ENCODE peak calls at places on chromosomes 1 and 21, in six cellular contexts. B is transverse colon, O is HCT116, I is K562, A is HL-60, N is stomach. Z is an unnamed sample.

GRCh38 chr1:216124382-216124781 is 298.9 kb downstream of the USH2A start:
- DNase-seq in B (no peak), O (no peak), I (no peak), A (no peak), N (no peak), Z (no peak)

GRCh38 chr21:44569861-44570517 is 3.5 kb upstream of the KRTAP10-4 start:
- DNase-seq in B (no peak), O (no peak), I (no peak), A (no peak), N (no peak), Z (no peak)

GRCh38 chr1:145985502-145986439 is 10.6 kb downstream of the TXNIP start:
- DNase-seq in B (no peak), O (peak), I (no peak), A (peak), N (peak), Z (no peak)

GRCh38 chr1:50593515-50593914 is 170.3 kb upstream of the DMRTA2 start:
- DNase-seq in B (no peak), O (no peak), I (no peak), A (no peak), N (no peak), Z (no peak)

GRCh38 chr1:844472-845026 is 79.2 kb upstream of the SAMD11 start:
- DNase-seq in B (no peak), O (no peak), I (no peak), A (no peak), N (no peak), Z (no peak)

GRCh38 chr1:189103956-189104355 is 1373.7 kb downstream of the BRINP3 start:
- DNase-seq in B (no peak), O (no peak), I (no peak), A (no peak), N (no peak), Z (no peak)

GRCh38 chr1:64236584-64236983 is 33.2 kb downstream of the UBE2U start:
- DNase-seq in B (no peak), O (no peak), I (no peak), A (no peak), N (no peak), Z (no peak)

GRCh38 chr21:34992180-34992579 is 56.9 kb downstream of the RUNX1 start:
- DNase-seq in B (no peak), O (no peak), I (no peak), A (no peak), N (no peak), Z (no peak)

GRCh38 chr1:176693697-176694329 is 230.8 kb downstream of the PAPPA2 start:
- DNase-seq in B (no peak), O (no peak), I (no peak), A (no peak), N (no peak), Z (no peak)

GRCh38 chr1:228016181-228016510 is 9.3 kb downstream of the WNT3A start:
- DNase-seq in B (no peak), O (no peak), I (no peak), A (no peak), N (no peak), Z (no peak)

GRCh38 chr1:115338457-115338820 is 390 bp upstream of the NGF start:
- DNase-seq in B (no peak), O (no peak), I (no peak), A (no peak), N (no peak), Z (no peak)

GRCh38 chr1:241090798-241091197 is 266.2 kb downstream of the RGS7 start:
- DNase-seq in B (no peak), O (no peak), I (no peak), A (no peak), N (no peak), Z (no peak)

GRCh38 chr1:165894591-165894990 is 67.2 kb downstream of the UCK2 start:
- DNase-seq in B (no peak), O (no peak), I (no peak), A (no peak), N (no peak), Z (no peak)

GRCh38 chr1:12386130-12386529 is 156.3 kb downstream of the VPS13D start:
- DNase-seq in B (no peak), O (no peak), I (no peak), A (no peak), N (no peak), Z (no peak)

GRCh38 chr1:92843429-92844352 is 11.9 kb downstream of the RPL5 start:
- DNase-seq in B (no peak), O (no peak), I (no peak), A (no peak), N (no peak), Z (no peak)

GRCh38 chr1:110337704-110338199 is 1.4 kb upstream of the RBM15 start:
- DNase-seq in B (peak), O (no peak), I (peak), A (peak), N (peak), Z (peak)

GRCh38 chr1:234697741-234698140 is 87.8 kb upstream of the IRF2BP2 start:
- DNase-seq in B (no peak), O (no peak), I (no peak), A (no peak), N (no peak), Z (no peak)

GRCh38 chr1:174872615-174873058 is 127.1 kb upstream of the CACYBP start:
- DNase-seq in B (no peak), O (no peak), I (peak), A (no peak), N (no peak), Z (no peak)

GRCh38 chr1:85259118-85259865 is at the start of gene C1orf52:
- DNase-seq in B (peak), O (peak), I (peak), A (peak), N (peak), Z (peak)

GRCh38 chr1:236685917-236686814 is at the start of gene ACTN2:
- DNase-seq in B (peak), O (no peak), I (peak), A (peak), N (peak), Z (peak)

DNA sequence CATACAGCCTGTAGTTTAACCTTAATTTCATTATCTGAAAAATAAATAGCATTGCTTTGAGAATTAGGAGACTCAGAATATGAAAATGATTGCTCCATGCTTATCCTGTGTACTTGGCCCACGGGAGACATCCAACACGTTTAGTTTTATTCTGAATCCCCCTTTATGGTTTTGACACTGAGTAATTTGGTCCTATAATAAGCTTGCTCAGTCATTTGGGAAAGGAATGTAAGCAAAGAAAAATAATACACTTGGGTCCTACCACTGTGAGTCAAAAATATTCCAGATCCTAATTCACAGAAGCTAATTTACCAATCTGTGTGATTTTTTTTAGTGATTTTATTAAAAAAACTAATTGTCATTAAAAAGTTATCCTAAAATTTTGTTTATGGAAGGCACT is 557.3 kb downstream of the USP25 start:
- DNase-seq in B (no peak), O (no peak), I (no peak), A (no peak), N (no peak), Z (no peak)
- TF ChIP-seq POLR2AphosphoS5 in B (no peak), O (no peak), I (no peak), A (no peak), N (no peak), Z (no peak)

DNA sequence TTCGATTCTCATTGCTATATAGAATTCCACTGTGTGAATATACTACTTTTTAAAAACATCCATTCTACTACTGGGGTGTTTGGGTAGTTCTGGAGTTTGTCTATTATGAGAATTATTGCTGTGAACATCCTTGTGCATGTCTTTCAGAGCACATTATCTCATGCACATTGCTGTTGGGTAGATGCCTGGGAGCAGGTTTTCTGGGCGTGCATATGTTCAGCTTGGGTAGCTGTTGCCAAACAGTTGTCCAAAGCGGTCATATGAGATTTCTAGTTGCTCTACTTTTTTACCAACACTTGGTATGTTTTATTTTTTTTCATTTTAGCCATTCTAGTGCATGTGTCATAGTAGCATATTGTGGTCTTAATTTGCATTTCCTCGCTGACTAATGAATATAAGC is 17.9 kb downstream of the ZDHHC18 start:
- DNase-seq in B (no peak), O (no peak), I (no peak), A (no peak), N (no peak), Z (no peak)
- TF ChIP-seq POLR2AphosphoS5 in B (no peak), O (no peak), I (no peak), A (no peak), N (no peak), Z (no peak)

GRCh38 chr1:191913234-191913948 is 244.9 kb upstream of the RGS18 start:
- DNase-seq in B (no peak), O (no peak), I (no peak), A (no peak), N (no peak), Z (no peak)

GRCh38 chr1:191912517-191912916 is 245.7 kb upstream of the RGS18 start:
- DNase-seq in B (no peak), O (no peak), I (no peak), A (no peak), N (no peak), Z (no peak)
- TF ChIP-seq POLR2AphosphoS5 in B (no peak), O (no peak), I (no peak), A (no peak), N (no peak), Z (no peak)

DNA sequence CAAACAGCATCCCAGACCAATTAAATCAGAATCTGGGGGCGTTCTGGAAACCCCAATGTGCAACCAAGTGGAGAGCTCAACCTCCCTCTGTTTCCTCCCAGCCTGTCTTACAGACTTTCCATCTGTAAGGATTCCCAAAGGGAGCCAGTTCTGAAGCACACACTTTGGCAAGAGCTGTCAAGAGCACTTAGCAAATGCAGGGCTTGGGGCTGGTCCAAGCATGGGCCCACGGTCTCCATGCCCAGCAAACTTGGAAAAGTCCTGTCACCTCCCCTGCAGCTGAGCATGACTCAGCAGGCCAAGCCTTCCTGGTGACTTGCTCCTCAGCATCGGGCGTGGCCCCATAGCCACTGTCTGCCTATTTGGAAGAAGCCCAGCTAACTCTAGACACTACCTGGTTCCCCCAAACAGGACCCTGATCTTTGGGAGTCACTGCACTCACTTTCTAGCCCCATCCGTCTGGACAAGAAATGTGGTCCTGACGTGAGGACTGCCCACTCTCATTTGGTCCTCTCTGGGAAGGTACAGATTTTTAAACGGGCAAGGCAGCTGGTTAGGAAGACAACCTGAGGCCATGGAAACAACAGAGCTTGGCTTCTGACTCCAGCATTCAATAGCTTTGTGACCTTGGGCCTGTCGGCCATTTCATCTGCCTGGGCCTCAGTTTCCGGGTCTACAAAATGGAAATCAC is 16.9 kb downstream of the SLC2A1 start:
- DNase-seq in B (peak), O (peak), I (peak), A (no peak), N (peak), Z (no peak)
- TF ChIP-seq POLR2AphosphoS5 in B (no peak), O (peak), I (peak), A (peak), N (peak), Z (no peak)

Z was measured in GM12891.